ENCODE peak calls at places on chromosomes 12 and 14, in six cellular contexts. Y is heart left ventricle, B is RWPE2, U is OCI-LY7, E is cardiac muscle cell, G is colonic mucosa. O is an unnamed sample.

GRCh38 chr14:96263347-96264199 is 7.6 kb downstream of the BDKRB1 start:
- DNase-seq in Y (no peak), E (no peak), U (peak; percentile 2), G (peak; percentile 67), B (no peak), O (no peak)

GRCh38 chr14:36227802-36228201 is 51.3 kb upstream of the PTCSC3 start:
- DNase-seq in B (no peak), G (peak; percentile 50), E (no peak), Y (no peak), U (no peak), O (no peak)

GRCh38 chr12:112881602-112882001 is 25.2 kb upstream of the OAS1 start:
- DNase-seq in G (no peak), Y (no peak), B (no peak), U (no peak), E (no peak), O (no peak)

GRCh38 chr12:121784460-121784859 is 9.0 kb downstream of the RHOF start:
- DNase-seq in Y (no peak), E (no peak), G (no peak), B (no peak), U (no peak), O (no peak)

GRCh38 chr14:70186826-70187483 is 1.8 kb downstream of the SLC8A3 start:
- DNase-seq in G (peak; percentile 41), U (no peak), Y (no peak), B (no peak), E (peak; percentile 15), O (no peak)

GRCh38 chr14:32085182-32085844 is 8.2 kb downstream of the ARHGAP5 start:
- DNase-seq in U (no peak), E (no peak), G (no peak), Y (no peak), B (no peak), O (no peak)

GRCh38 chr12:99147150-99147549 is 500.4 kb upstream of the GARIN6 start:
- DNase-seq in G (no peak), U (peak; percentile 13), E (no peak), B (no peak), Y (no peak), O (no peak)

GRCh38 chr12:80692114-80692513 is 15.3 kb upstream of the MYF6 start:
- DNase-seq in B (no peak), G (no peak), E (no peak), U (peak; percentile 36), Y (no peak), O (no peak)

GRCh38 chr14:84064296-84064695 is 1465.6 kb upstream of the FLRT2 start:
- DNase-seq in E (no peak), B (no peak), U (no peak), G (no peak), Y (no peak), O (no peak)

GRCh38 chr12:124392271-124392990 is 97.5 kb downstream of the RFLNA start:
- DNase-seq in B (no peak), G (peak; percentile 43), Y (peak; percentile 61), U (peak; percentile 8), E (peak; percentile 24), O (no peak)

GRCh38 chr14:59969319-59969718 is 49.4 kb downstream of the LRRC9 start:
- DNase-seq in B (no peak), Y (no peak), E (no peak), U (no peak), G (no peak), O (no peak)

GRCh38 chr12:54036620-54037359 is 3.9 kb downstream of the HOXC5 start:
- DNase-seq in E (no peak), G (no peak), U (peak; percentile 34), Y (no peak), B (no peak), O (no peak)

GRCh38 chr12:58465418-58465817 is 454.9 kb downstream of the LRIG3 start:
- DNase-seq in B (no peak), E (no peak), Y (no peak), U (no peak), G (no peak), O (no peak)

GRCh38 chr12:130254476-130255276 is 83.0 kb upstream of the PIWIL1 start:
- DNase-seq in E (no peak), B (no peak), G (no peak), Y (no peak), U (no peak), O (no peak)

GRCh38 chr12:130258863-130259262 is 78.8 kb upstream of the PIWIL1 start:
- DNase-seq in E (no peak), G (no peak), Y (no peak), U (no peak), B (no peak), O (no peak)

GRCh38 chr12:130249376-130249775 is 87.1 kb downstream of the FZD10 start:
- DNase-seq in Y (no peak), U (peak; percentile 8), E (no peak), B (no peak), G (no peak), O (no peak)

DNA sequence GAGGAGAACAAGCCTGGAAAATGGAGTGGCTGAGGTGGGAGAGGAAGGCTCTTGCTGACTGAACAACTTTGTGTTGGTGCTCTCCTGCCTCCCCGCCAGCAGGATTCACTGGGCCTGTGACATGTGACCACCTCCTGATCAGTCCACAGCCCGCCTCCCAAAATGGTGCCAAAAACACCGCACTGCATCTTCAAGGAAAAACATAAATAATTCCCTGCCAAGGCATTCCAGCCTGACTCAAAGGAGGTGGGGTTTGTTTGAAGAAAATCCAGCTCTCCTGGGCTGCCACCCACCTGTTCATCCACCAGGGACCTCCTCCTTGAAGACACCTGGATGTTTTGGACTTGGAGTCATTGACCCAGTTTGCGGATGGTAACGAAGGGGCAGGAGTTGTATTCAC is 83.8 kb upstream of the PIWIL1 start:
- DNase-seq in E (no peak), B (no peak), U (no peak), G (no peak), Y (no peak), O (no peak)
- H3K9me3 ChIP-seq in E (no peaks in the 10 kb centered on the region), B (no peaks in the 10 kb centered on the region), U (no peaks in the 10 kb centered on the region), G (no peaks in the 10 kb centered on the region), Y (no peaks in the 10 kb centered on the region), O (no peaks in the 10 kb centered on the region)

GRCh38 chr14:29712586-29712985 is 215.1 kb downstream of the PRKD1 start:
- DNase-seq in Y (no peak), E (no peak), U (no peak), B (no peak), G (no peak), O (no peak)

GRCh38 chr14:29709490-29709889 is 218.2 kb downstream of the PRKD1 start:
- DNase-seq in B (no peak), Y (no peak), U (no peak), G (no peak), E (no peak), O (no peak)

GRCh38 chr14:29705801-29706200 is 221.8 kb downstream of the PRKD1 start:
- DNase-seq in U (no peak), B (no peak), E (no peak), G (no peak), Y (no peak), O (no peak)

GRCh38 chr14:29706700-29707099 is 220.9 kb downstream of the PRKD1 start:
- DNase-seq in Y (no peak), E (no peak), G (no peak), B (no peak), U (no peak), O (no peak)

DNA sequence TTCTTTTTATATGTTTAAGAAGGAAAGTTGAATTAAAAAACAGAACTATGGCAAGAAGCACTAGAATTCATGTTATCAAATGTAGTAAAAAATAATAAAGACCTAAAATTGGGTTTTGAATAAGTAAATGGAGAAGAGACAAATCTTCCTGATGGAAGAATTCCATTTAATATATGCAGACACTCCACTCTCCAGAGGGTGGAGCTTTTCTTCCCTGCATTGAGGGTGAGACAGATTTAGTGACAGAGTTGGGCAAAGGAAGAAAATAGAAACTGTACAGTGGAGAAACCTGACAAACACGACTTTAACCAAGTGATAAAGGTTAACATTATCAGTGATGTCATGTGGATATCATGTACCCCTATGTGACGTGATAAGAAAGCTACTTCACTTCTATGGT is 217.6 kb downstream of the PRKD1 start:
- DNase-seq in Y (no peak), U (no peak), G (no peak), B (no peak), E (peak; percentile 31), O (no peak)
- H3K9me3 ChIP-seq in Y (no peaks in the 10 kb centered on the region), U (no peaks in the 10 kb centered on the region), G (no peaks in the 10 kb centered on the region), B (no peaks in the 10 kb centered on the region), E (no peaks in the 10 kb centered on the region), O (no peaks in the 10 kb centered on the region)

DNA sequence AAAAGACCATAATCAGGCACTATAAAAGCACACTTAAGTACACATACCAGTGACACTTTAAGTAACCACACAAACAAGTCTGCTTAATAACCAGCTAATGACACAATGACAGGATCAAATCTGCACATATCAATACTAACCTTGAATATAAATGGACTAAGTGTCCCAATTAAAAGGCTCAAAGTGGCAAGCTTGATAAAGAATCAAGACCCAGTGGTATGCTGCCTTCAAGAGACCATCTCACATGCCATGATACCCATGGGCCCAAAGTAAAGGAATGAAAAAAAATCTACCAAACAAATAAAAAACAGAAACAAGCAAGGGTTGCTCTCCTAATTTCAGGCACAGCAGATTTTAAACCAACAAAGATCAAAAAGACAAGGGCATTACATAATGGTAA is 470.4 kb downstream of the TRHDE start:
- DNase-seq in G (no peak), Y (no peak), B (no peak), E (no peak), U (no peak), O (no peak)
- H3K9me3 ChIP-seq in G (no peaks in the 10 kb centered on the region), Y (no peaks in the 10 kb centered on the region), B (no peaks in the 10 kb centered on the region), E (no peaks in the 10 kb centered on the region), U (no peaks in the 10 kb centered on the region), O (no peaks in the 10 kb centered on the region)

GRCh38 chr12:34400423-34400881 is 378.2 kb downstream of the ALG10 start:
- DNase-seq in U (no peak), G (peak; percentile 10), B (peak; percentile 26), Y (peak; percentile 8), E (no peak), O (peak; percentile 6)

GRCh38 chr12:34398366-34398705 is 376.0 kb downstream of the ALG10 start:
- DNase-seq in G (peak; percentile 12), E (no peak), U (no peak), Y (no peak), B (peak; percentile 19), O (no peak)

GRCh38 chr12:34398706-34399630 is 376.7 kb downstream of the ALG10 start:
- DNase-seq in E (no peak), G (peak; percentile 10), B (peak; percentile 38), Y (peak; percentile 6), U (no peak), O (peak; percentile 7)

GRCh38 chr12:34400986-34401658 is 378.8 kb downstream of the ALG10 start:
- DNase-seq in B (peak; percentile 14), G (peak; percentile 11), U (no peak), Y (peak; percentile 7), E (no peak), O (no peak)

DNA sequence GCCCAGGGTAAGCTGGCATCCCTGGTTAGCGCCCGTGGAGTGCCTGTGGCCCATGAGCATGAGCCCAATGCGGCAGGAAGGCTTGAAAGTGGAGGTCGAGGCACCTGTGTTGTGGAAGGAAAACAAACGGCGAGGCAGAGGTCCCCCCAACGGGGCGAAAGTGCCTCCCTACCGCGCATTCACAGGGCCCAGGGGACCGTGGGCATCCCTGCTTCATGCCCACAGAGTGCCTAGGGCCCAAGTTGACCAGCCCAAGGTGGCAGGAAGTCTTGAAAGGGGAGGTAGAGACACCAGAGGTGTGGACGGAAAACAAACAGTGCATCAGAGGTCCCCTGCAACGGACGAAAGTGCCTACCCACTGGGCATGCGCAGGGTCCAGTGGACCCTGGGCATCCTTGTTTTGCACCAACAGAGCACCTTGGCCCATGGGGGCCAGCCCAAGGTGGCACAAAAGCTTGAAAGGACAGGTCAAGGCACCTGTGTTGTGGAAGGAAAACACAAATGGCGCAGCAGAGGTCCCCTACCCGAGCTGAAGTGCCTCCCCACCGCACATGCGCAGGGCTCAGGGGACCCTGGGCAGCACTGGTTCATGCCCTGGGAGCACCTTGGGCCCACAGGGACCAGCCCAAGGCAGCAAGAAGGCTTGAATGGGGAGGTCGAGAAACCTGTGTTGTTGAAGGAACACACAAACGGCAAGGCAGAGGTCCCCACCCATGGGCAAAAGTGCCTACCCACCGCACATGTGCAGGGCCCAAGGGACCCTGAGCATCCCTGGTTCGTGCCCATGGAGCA is 377.5 kb downstream of the ALG10 start:
- DNase-seq in U (no peak), E (no peak), G (peak; percentile 9), Y (peak; percentile 9), B (peak; percentile 27), O (peak; percentile 4)
- H3K9me3 ChIP-seq in U (no peaks in the 10 kb centered on the region), E (no peaks in the 10 kb centered on the region), G (no peaks in the 10 kb centered on the region), Y (no peaks in the 10 kb centered on the region), B (peaks cover 5% of the 10 kb centered on the region), O (peaks cover 4% of the 10 kb centered on the region)